ENCODE peak calls at places on chromosomes 13 and 19, in seven cellular contexts. E is activated gamma-delta T cell treated with Interleukin-2 at 50 U/mL for 16 hours; D is stimulated activated CD4-positive, alpha-beta T cell treated with anti-CD3 and anti-CD28 coated beads, Interleukin-4, amount 100 ng/mL, for 1 hour; K is lower lobe of right lung; P is germinal center; Q is fibroblast of the conjunctiva; N is neuronal stem cell. F is an unnamed sample.

GRCh38 chr13:34833562-34834182 is 108.4 kb upstream of the NBEA start:
- DNase-seq in E (no peak), D (no peak), K (no peak), P (no peak), Q (no peak), N (no peak), F (no peak)

GRCh38 chr13:23899555-23899954 is 2.3 kb upstream of the C1QTNF9B start:
- DNase-seq in E (no peak), D (no peak), K (no peak), P (peak), Q (no peak), N (no peak), F (peak)

GRCh38 chr19:35000647-35001501 is 751 bp downstream of the GRAMD1A start:
- DNase-seq in E (peak), D (peak), K (peak), P (peak), Q (no peak), N (no peak), F (peak)

GRCh38 chr13:82341116-82341515 is 1541.2 kb downstream of the SLITRK1 start:
- DNase-seq in E (no peak), D (no peak), K (no peak), P (no peak), Q (no peak), N (no peak), F (no peak)

GRCh38 chr13:111506131-111506530 is 185.7 kb downstream of the TEX29 start:
- DNase-seq in E (no peak), D (no peak), K (no peak), P (no peak), Q (no peak), N (no peak), F (no peak)

GRCh38 chr13:46469064-46469463 is 82.0 kb upstream of the RUBCNL start:
- DNase-seq in E (no peak), D (no peak), K (no peak), P (no peak), Q (peak), N (no peak), F (no peak)

GRCh38 chr13:39818953-39819352 is 163.5 kb downstream of the COG6 start:
- DNase-seq in E (no peak), D (no peak), K (no peak), P (no peak), Q (no peak), N (no peak), F (no peak)

GRCh38 chr13:45315520-45316167 is 25.3 kb downstream of the TPT1 start:
- DNase-seq in E (no peak), D (no peak), K (no peak), P (no peak), Q (no peak), N (no peak), F (no peak)

GRCh38 chr13:35190241-35190640 is 248.2 kb downstream of the NBEA start:
- DNase-seq in E (no peak), D (no peak), K (no peak), P (no peak), Q (peak), N (no peak), F (no peak)

GRCh38 chr13:53105477-53105876 is 76.9 kb downstream of the OLFM4 start:
- DNase-seq in E (no peak), D (no peak), K (no peak), P (no peak), Q (no peak), N (no peak), F (no peak)

GRCh38 chr13:53408847-53409568 is 380.4 kb downstream of the OLFM4 start:
- DNase-seq in E (no peak), D (no peak), K (no peak), P (no peak), Q (no peak), N (no peak), F (no peak)

F was measured in KBM-7.